ENCODE peak calls at places on chromosomes 3 and 15, in ten cellular contexts. One of them, this sample, is unnamed.

GRCh38 chr15:27903405-27903804 is 195.7 kb downstream of the OCA2 start:
- DNase-seq in WTC11: no peak
- DNase-seq in upper lobe of right lung: no peak
- DNase-seq in PC-9: no peak
- DNase-seq in iPS-NIHi11: no peak
- DNase-seq in mesendoderm: no peak
- DNase-seq in activated naive CD4-positive, alpha-beta T cell treated with anti-CD3 and anti-CD28 coated beads, Interleukin-2, amount 10 ng/mL, durations not matched to agents 7 days and 5 days: no peak
- DNase-seq in GM04504: no peak
- DNase-seq in CD8-positive, alpha-beta memory T cell: no peak
- DNase-seq in psoas muscle: no peak
- DNase-seq in this sample: no peak

GRCh38 chr3:7978104-7978457 is 523.5 kb upstream of the LMCD1 start:
- DNase-seq in WTC11: no peak
- DNase-seq in upper lobe of right lung: no peak
- DNase-seq in PC-9: no peak
- DNase-seq in iPS-NIHi11: no peak
- DNase-seq in mesendoderm: no peak
- DNase-seq in activated naive CD4-positive, alpha-beta T cell treated with anti-CD3 and anti-CD28 coated beads, Interleukin-2, amount 10 ng/mL, durations not matched to agents 7 days and 5 days: no peak
- DNase-seq in GM04504: no peak
- DNase-seq in CD8-positive, alpha-beta memory T cell: no peak
- DNase-seq in psoas muscle: no peak
- DNase-seq in this sample: no peak

GRCh38 chr3:126745760-126746394 is 41.8 kb downstream of the CHCHD6 start:
- DNase-seq in WTC11: no peak
- DNase-seq in upper lobe of right lung: peak
- DNase-seq in PC-9: no peak
- DNase-seq in iPS-NIHi11: no peak
- DNase-seq in mesendoderm: no peak
- DNase-seq in activated naive CD4-positive, alpha-beta T cell treated with anti-CD3 and anti-CD28 coated beads, Interleukin-2, amount 10 ng/mL, durations not matched to agents 7 days and 5 days: no peak
- DNase-seq in GM04504: no peak
- DNase-seq in CD8-positive, alpha-beta memory T cell: no peak
- DNase-seq in psoas muscle: peak
- DNase-seq in this sample: no peak

GRCh38 chr3:24215518-24215917 is 270.4 kb downstream of the NR1D2 start:
- DNase-seq in WTC11: no peak
- DNase-seq in upper lobe of right lung: no peak
- DNase-seq in PC-9: no peak
- DNase-seq in iPS-NIHi11: no peak
- DNase-seq in mesendoderm: no peak
- DNase-seq in activated naive CD4-positive, alpha-beta T cell treated with anti-CD3 and anti-CD28 coated beads, Interleukin-2, amount 10 ng/mL, durations not matched to agents 7 days and 5 days: no peak
- DNase-seq in GM04504: no peak
- DNase-seq in CD8-positive, alpha-beta memory T cell: no peak
- DNase-seq in psoas muscle: no peak
- DNase-seq in this sample: no peak

GRCh38 chr3:177905895-177906511 is 630.2 kb upstream of the KCNMB2 start:
- DNase-seq in WTC11: no peak
- DNase-seq in upper lobe of right lung: no peak
- DNase-seq in PC-9: peak
- DNase-seq in iPS-NIHi11: peak
- DNase-seq in mesendoderm: peak
- DNase-seq in activated naive CD4-positive, alpha-beta T cell treated with anti-CD3 and anti-CD28 coated beads, Interleukin-2, amount 10 ng/mL, durations not matched to agents 7 days and 5 days: no peak
- DNase-seq in GM04504: peak
- DNase-seq in CD8-positive, alpha-beta memory T cell: no peak
- DNase-seq in psoas muscle: no peak
- DNase-seq in this sample: peak

GRCh38 chr3:45110185-45110833 is 35.9 kb downstream of the CDCP1 start:
- DNase-seq in WTC11: no peak
- DNase-seq in upper lobe of right lung: no peak
- DNase-seq in PC-9: no peak
- DNase-seq in iPS-NIHi11: no peak
- DNase-seq in mesendoderm: no peak
- DNase-seq in activated naive CD4-positive, alpha-beta T cell treated with anti-CD3 and anti-CD28 coated beads, Interleukin-2, amount 10 ng/mL, durations not matched to agents 7 days and 5 days: peak
- DNase-seq in GM04504: no peak
- DNase-seq in CD8-positive, alpha-beta memory T cell: peak
- DNase-seq in psoas muscle: no peak
- DNase-seq in this sample: peak

GRCh38 chr3:49805367-49805782 is 2.3 kb downstream of the INKA1 start:
- DNase-seq in WTC11: no peak
- DNase-seq in upper lobe of right lung: peak
- DNase-seq in PC-9: no peak
- DNase-seq in iPS-NIHi11: no peak
- DNase-seq in mesendoderm: no peak
- DNase-seq in activated naive CD4-positive, alpha-beta T cell treated with anti-CD3 and anti-CD28 coated beads, Interleukin-2, amount 10 ng/mL, durations not matched to agents 7 days and 5 days: no peak
- DNase-seq in GM04504: peak
- DNase-seq in CD8-positive, alpha-beta memory T cell: peak
- DNase-seq in psoas muscle: peak
- DNase-seq in this sample: peak

GRCh38 chr15:52124270-52124878 is 11.8 kb upstream of the BCL2L10 start:
- DNase-seq in WTC11: no peak
- DNase-seq in upper lobe of right lung: no peak
- DNase-seq in PC-9: peak
- DNase-seq in iPS-NIHi11: no peak
- DNase-seq in mesendoderm: peak
- DNase-seq in activated naive CD4-positive, alpha-beta T cell treated with anti-CD3 and anti-CD28 coated beads, Interleukin-2, amount 10 ng/mL, durations not matched to agents 7 days and 5 days: no peak
- DNase-seq in GM04504: no peak
- DNase-seq in CD8-positive, alpha-beta memory T cell: no peak
- DNase-seq in psoas muscle: no peak
- DNase-seq in this sample: peak

GRCh38 chr15:79437275-79438000 is 5.3 kb downstream of the MINAR1 start:
- DNase-seq in WTC11: no peak
- DNase-seq in upper lobe of right lung: no peak
- DNase-seq in PC-9: no peak
- DNase-seq in iPS-NIHi11: no peak
- DNase-seq in mesendoderm: no peak
- DNase-seq in activated naive CD4-positive, alpha-beta T cell treated with anti-CD3 and anti-CD28 coated beads, Interleukin-2, amount 10 ng/mL, durations not matched to agents 7 days and 5 days: no peak
- DNase-seq in GM04504: no peak
- DNase-seq in CD8-positive, alpha-beta memory T cell: no peak
- DNase-seq in psoas muscle: no peak
- DNase-seq in this sample: no peak

GRCh38 chr15:28082891-28083688 is 16.0 kb downstream of the OCA2 start:
- DNase-seq in WTC11: no peak
- DNase-seq in upper lobe of right lung: no peak
- DNase-seq in PC-9: no peak
- DNase-seq in iPS-NIHi11: no peak
- DNase-seq in mesendoderm: no peak
- DNase-seq in activated naive CD4-positive, alpha-beta T cell treated with anti-CD3 and anti-CD28 coated beads, Interleukin-2, amount 10 ng/mL, durations not matched to agents 7 days and 5 days: no peak
- DNase-seq in GM04504: no peak
- DNase-seq in CD8-positive, alpha-beta memory T cell: no peak
- DNase-seq in psoas muscle: no peak
- DNase-seq in this sample: no peak

GRCh38 chr15:88603885-88604284 is 17.3 kb upstream of the AEN start:
- DNase-seq in WTC11: no peak
- DNase-seq in upper lobe of right lung: no peak
- DNase-seq in PC-9: no peak
- DNase-seq in iPS-NIHi11: no peak
- DNase-seq in mesendoderm: no peak
- DNase-seq in activated naive CD4-positive, alpha-beta T cell treated with anti-CD3 and anti-CD28 coated beads, Interleukin-2, amount 10 ng/mL, durations not matched to agents 7 days and 5 days: no peak
- DNase-seq in GM04504: no peak
- DNase-seq in CD8-positive, alpha-beta memory T cell: no peak
- DNase-seq in psoas muscle: no peak
- DNase-seq in this sample: no peak

GRCh38 chr15:74525946-74526345 is 15.1 kb upstream of the ARID3B start:
- DNase-seq in WTC11: no peak
- DNase-seq in upper lobe of right lung: no peak
- DNase-seq in PC-9: peak
- DNase-seq in iPS-NIHi11: no peak
- DNase-seq in mesendoderm: no peak
- DNase-seq in activated naive CD4-positive, alpha-beta T cell treated with anti-CD3 and anti-CD28 coated beads, Interleukin-2, amount 10 ng/mL, durations not matched to agents 7 days and 5 days: no peak
- DNase-seq in GM04504: no peak
- DNase-seq in CD8-positive, alpha-beta memory T cell: no peak
- DNase-seq in psoas muscle: no peak
- DNase-seq in this sample: peak